ENCODE peak calls at places on chromosome 4, in five cellular contexts. One of them, this sample, is unnamed.

GRCh38 chr4:147546341-147546740 is 65.4 kb downstream of the EDNRA start:
- DNase-seq in ELF-1: no peak
- DNase-seq in activated naive CD4-positive, alpha-beta T cell treated with Interleukin-2 at 50 U/mL for 16 hours: no peak
- DNase-seq in naive thymus-derived CD8-positive, alpha-beta T cell: no peak
- DNase-seq in NCI-H82: no peak
- DNase-seq in this sample: no peak

GRCh38 chr4:2062808-2063524 is 3.8 kb downstream of the NAT8L start:
- DNase-seq in ELF-1: no peak
- DNase-seq in activated naive CD4-positive, alpha-beta T cell treated with Interleukin-2 at 50 U/mL for 16 hours: no peak
- DNase-seq in naive thymus-derived CD8-positive, alpha-beta T cell: no peak
- DNase-seq in NCI-H82: no peak
- DNase-seq in this sample: no peak

GRCh38 chr4:110198472-110199419 is at the start of gene ELOVL6:
- DNase-seq in ELF-1: peak
- DNase-seq in activated naive CD4-positive, alpha-beta T cell treated with Interleukin-2 at 50 U/mL for 16 hours: peak
- DNase-seq in naive thymus-derived CD8-positive, alpha-beta T cell: peak
- DNase-seq in NCI-H82: peak
- DNase-seq in this sample: peak

GRCh38 chr4:168683595-168683994 is 186.7 kb downstream of the PALLD start:
- DNase-seq in ELF-1: no peak
- DNase-seq in activated naive CD4-positive, alpha-beta T cell treated with Interleukin-2 at 50 U/mL for 16 hours: no peak
- DNase-seq in naive thymus-derived CD8-positive, alpha-beta T cell: no peak
- DNase-seq in NCI-H82: no peak
- DNase-seq in this sample: no peak

GRCh38 chr4:115332078-115332477 is 218.7 kb upstream of the NDST4 start:
- DNase-seq in ELF-1: no peak
- DNase-seq in activated naive CD4-positive, alpha-beta T cell treated with Interleukin-2 at 50 U/mL for 16 hours: no peak
- DNase-seq in naive thymus-derived CD8-positive, alpha-beta T cell: no peak
- DNase-seq in NCI-H82: no peak
- DNase-seq in this sample: peak

GRCh38 chr4:16233569-16234177 is 7.4 kb upstream of the TAPT1 start:
- DNase-seq in ELF-1: no peak
- DNase-seq in activated naive CD4-positive, alpha-beta T cell treated with Interleukin-2 at 50 U/mL for 16 hours: no peak
- DNase-seq in naive thymus-derived CD8-positive, alpha-beta T cell: no peak
- DNase-seq in NCI-H82: no peak
- DNase-seq in this sample: no peak

GRCh38 chr4:80913381-80913780 is 117.1 kb upstream of the BMP3 start:
- DNase-seq in ELF-1: no peak
- DNase-seq in activated naive CD4-positive, alpha-beta T cell treated with Interleukin-2 at 50 U/mL for 16 hours: no peak
- DNase-seq in naive thymus-derived CD8-positive, alpha-beta T cell: no peak
- DNase-seq in NCI-H82: no peak
- DNase-seq in this sample: no peak

GRCh38 chr4:110196871-110197420 is 1.5 kb downstream of the ELOVL6 start:
- DNase-seq in ELF-1: peak
- DNase-seq in activated naive CD4-positive, alpha-beta T cell treated with Interleukin-2 at 50 U/mL for 16 hours: peak
- DNase-seq in naive thymus-derived CD8-positive, alpha-beta T cell: peak
- DNase-seq in NCI-H82: peak
- DNase-seq in this sample: peak

GRCh38 chr4:76696109-76696508 is 201.8 kb downstream of the SOWAHB start:
- DNase-seq in ELF-1: peak
- DNase-seq in activated naive CD4-positive, alpha-beta T cell treated with Interleukin-2 at 50 U/mL for 16 hours: no peak
- DNase-seq in naive thymus-derived CD8-positive, alpha-beta T cell: no peak
- DNase-seq in NCI-H82: peak
- DNase-seq in this sample: peak

GRCh38 chr4:107203733-107204132 is 167.6 kb upstream of the DKK2 start:
- DNase-seq in ELF-1: no peak
- DNase-seq in activated naive CD4-positive, alpha-beta T cell treated with Interleukin-2 at 50 U/mL for 16 hours: no peak
- DNase-seq in naive thymus-derived CD8-positive, alpha-beta T cell: no peak
- DNase-seq in NCI-H82: no peak
- DNase-seq in this sample: no peak

GRCh38 chr4:143195581-143195980 is 10.9 kb downstream of the USP38 start:
- DNase-seq in ELF-1: no peak
- DNase-seq in activated naive CD4-positive, alpha-beta T cell treated with Interleukin-2 at 50 U/mL for 16 hours: no peak
- DNase-seq in naive thymus-derived CD8-positive, alpha-beta T cell: no peak
- DNase-seq in NCI-H82: no peak
- DNase-seq in this sample: peak

GRCh38 chr4:1417522-1418390 is 11.5 kb upstream of the NKX1-1 start:
- DNase-seq in ELF-1: no peak
- DNase-seq in activated naive CD4-positive, alpha-beta T cell treated with Interleukin-2 at 50 U/mL for 16 hours: no peak
- DNase-seq in naive thymus-derived CD8-positive, alpha-beta T cell: no peak
- DNase-seq in NCI-H82: peak
- DNase-seq in this sample: no peak

GRCh38 chr4:23962462-23962861 is 72.6 kb upstream of the PPARGC1A start:
- DNase-seq in ELF-1: no peak
- DNase-seq in activated naive CD4-positive, alpha-beta T cell treated with Interleukin-2 at 50 U/mL for 16 hours: no peak
- DNase-seq in naive thymus-derived CD8-positive, alpha-beta T cell: no peak
- DNase-seq in NCI-H82: no peak
- DNase-seq in this sample: no peak

GRCh38 chr4:106033469-106033868 is 138.2 kb downstream of the NPNT start:
- DNase-seq in ELF-1: no peak
- DNase-seq in activated naive CD4-positive, alpha-beta T cell treated with Interleukin-2 at 50 U/mL for 16 hours: no peak
- DNase-seq in naive thymus-derived CD8-positive, alpha-beta T cell: no peak
- DNase-seq in NCI-H82: no peak
- DNase-seq in this sample: no peak

GRCh38 chr4:188987011-188987410 is 847.8 kb downstream of the TRIML1 start:
- DNase-seq in ELF-1: no peak
- DNase-seq in activated naive CD4-positive, alpha-beta T cell treated with Interleukin-2 at 50 U/mL for 16 hours: no peak
- DNase-seq in naive thymus-derived CD8-positive, alpha-beta T cell: no peak
- DNase-seq in NCI-H82: no peak
- DNase-seq in this sample: no peak

GRCh38 chr4:113445286-113445685 is 316.3 kb downstream of the CAMK2D start:
- DNase-seq in ELF-1: no peak
- DNase-seq in activated naive CD4-positive, alpha-beta T cell treated with Interleukin-2 at 50 U/mL for 16 hours: no peak
- DNase-seq in naive thymus-derived CD8-positive, alpha-beta T cell: no peak
- DNase-seq in NCI-H82: no peak
- DNase-seq in this sample: no peak

GRCh38 chr4:138659041-138659565 is 356.5 kb upstream of the NOCT start:
- DNase-seq in ELF-1: peak
- DNase-seq in activated naive CD4-positive, alpha-beta T cell treated with Interleukin-2 at 50 U/mL for 16 hours: no peak
- DNase-seq in naive thymus-derived CD8-positive, alpha-beta T cell: no peak
- DNase-seq in NCI-H82: no peak
- DNase-seq in this sample: no peak

GRCh38 chr4:133592106-133592505 is 443.0 kb downstream of the PCDH10 start:
- DNase-seq in ELF-1: no peak
- DNase-seq in activated naive CD4-positive, alpha-beta T cell treated with Interleukin-2 at 50 U/mL for 16 hours: no peak
- DNase-seq in naive thymus-derived CD8-positive, alpha-beta T cell: no peak
- DNase-seq in NCI-H82: peak
- DNase-seq in this sample: no peak

GRCh38 chr4:24322517-24322916 is 261.8 kb downstream of the DHX15 start:
- DNase-seq in ELF-1: peak
- DNase-seq in activated naive CD4-positive, alpha-beta T cell treated with Interleukin-2 at 50 U/mL for 16 hours: no peak
- DNase-seq in naive thymus-derived CD8-positive, alpha-beta T cell: no peak
- DNase-seq in NCI-H82: no peak
- DNase-seq in this sample: no peak

GRCh38 chr4:14520171-14520570 is 482.1 kb upstream of the CPEB2 start:
- DNase-seq in ELF-1: peak
- DNase-seq in activated naive CD4-positive, alpha-beta T cell treated with Interleukin-2 at 50 U/mL for 16 hours: no peak
- DNase-seq in naive thymus-derived CD8-positive, alpha-beta T cell: no peak
- DNase-seq in NCI-H82: peak
- DNase-seq in this sample: no peak

GRCh38 chr4:83115000-83115399 is 471 bp upstream of the PLAC8 start:
- DNase-seq in ELF-1: no peak
- DNase-seq in activated naive CD4-positive, alpha-beta T cell treated with Interleukin-2 at 50 U/mL for 16 hours: no peak
- DNase-seq in naive thymus-derived CD8-positive, alpha-beta T cell: no peak
- DNase-seq in NCI-H82: no peak
- DNase-seq in this sample: no peak

GRCh38 chr4:86565641-86566040 is 28.5 kb upstream of the PTPN13 start:
- DNase-seq in ELF-1: no peak
- DNase-seq in activated naive CD4-positive, alpha-beta T cell treated with Interleukin-2 at 50 U/mL for 16 hours: no peak
- DNase-seq in naive thymus-derived CD8-positive, alpha-beta T cell: no peak
- DNase-seq in NCI-H82: no peak
- DNase-seq in this sample: no peak

GRCh38 chr4:83201761-83202160 is 82.8 kb downstream of the COQ2 start:
- DNase-seq in ELF-1: no peak
- DNase-seq in activated naive CD4-positive, alpha-beta T cell treated with Interleukin-2 at 50 U/mL for 16 hours: no peak
- DNase-seq in naive thymus-derived CD8-positive, alpha-beta T cell: no peak
- DNase-seq in NCI-H82: no peak
- DNase-seq in this sample: no peak

GRCh38 chr4:153233761-153234371 is 29.6 kb downstream of the TRIM2 start:
- DNase-seq in ELF-1: no peak
- DNase-seq in activated naive CD4-positive, alpha-beta T cell treated with Interleukin-2 at 50 U/mL for 16 hours: no peak
- DNase-seq in naive thymus-derived CD8-positive, alpha-beta T cell: no peak
- DNase-seq in NCI-H82: no peak
- DNase-seq in this sample: no peak

GRCh38 chr4:4981427-4981826 is 37.8 kb downstream of the CYTL1 start:
- DNase-seq in ELF-1: no peak
- DNase-seq in activated naive CD4-positive, alpha-beta T cell treated with Interleukin-2 at 50 U/mL for 16 hours: no peak
- DNase-seq in naive thymus-derived CD8-positive, alpha-beta T cell: no peak
- DNase-seq in NCI-H82: no peak
- DNase-seq in this sample: no peak

GRCh38 chr4:119149110-119149509 is 13.5 kb downstream of the MYOZ2 start:
- DNase-seq in ELF-1: no peak
- DNase-seq in activated naive CD4-positive, alpha-beta T cell treated with Interleukin-2 at 50 U/mL for 16 hours: no peak
- DNase-seq in naive thymus-derived CD8-positive, alpha-beta T cell: no peak
- DNase-seq in NCI-H82: no peak
- DNase-seq in this sample: no peak

This sample was measured in COR-L47.